ENCODE peak calls at places on chromosomes 3 and 15, in seven cellular contexts. P, T, X, V, C, J and K are unnamed samples.
A peak's percentile ranks its signal among the peaks of the same experiment; 100 is the strongest.

GRCh38 chr15:69524850-69525249 is 72.2 kb downstream of the RPLP1 start:
- DNase-seq in C (no peak), P (no peak), V (no peak), J (peak; percentile 28), X (no peak), T (no peak), K (no peak)

GRCh38 chr3:49733551-49733950 is 9.8 kb upstream of the GMPPB start:
- DNase-seq in X (no peak), C (no peak), P (no peak), V (no peak), T (no peak), J (peak; percentile 7), K (no peak)

GRCh38 chr3:21174461-21174860 is 576.5 kb downstream of the ZNF385D start:
- DNase-seq in V (no peak), X (no peak), T (no peak), P (peak; percentile 78), C (no peak), J (no peak), K (no peak)

GRCh38 chr3:196990654-196991053 is 22.0 kb upstream of the PIGZ start:
- DNase-seq in J (no peak), X (no peak), V (no peak), P (no peak), C (no peak), T (no peak), K (no peak)

GRCh38 chr3:22555753-22556152 is 647.4 kb upstream of the UBE2E2 start:
- DNase-seq in J (no peak), X (no peak), C (no peak), P (no peak), V (no peak), T (no peak), K (no peak)

GRCh38 chr3:169774186-169774585 is 990 bp downstream of the MYNN start:
- DNase-seq in X (no peak), V (no peak), J (no peak), P (no peak), C (no peak), T (no peak), K (no peak)

GRCh38 chr3:125310623-125311076 is 64.5 kb downstream of the ZNF148 start:
- DNase-seq in T (no peak), J (no peak), V (no peak), X (peak; percentile 32), C (no peak), P (no peak), K (no peak)

GRCh38 chr15:33152502-33153109 is 41.9 kb downstream of the FMN1 start:
- DNase-seq in X (no peak), J (peak; percentile 60), C (no peak), T (peak; percentile 5), V (no peak), P (peak; percentile 78), K (no peak)

GRCh38 chr15:77126516-77126915 is 55.6 kb upstream of the TSPAN3 start:
- DNase-seq in X (no peak), V (no peak), T (no peak), P (no peak), J (no peak), C (no peak), K (no peak)